ENCODE peak calls at places on chromosomes 6 and 20, in eight cellular contexts. P, E, Q, S, T, H, I and U are unnamed samples.

GRCh38 chr20:35462351-35462750 is 7.0 kb downstream of the CEP250 start:
- DNase-seq in I (no peak), H (no peak), S (no peak), E (no peak), T (no peak), P (no peak), Q (no peak), U (no peak)

GRCh38 chr20:62732356-62732755 is 23.7 kb downstream of the NTSR1 start:
- DNase-seq in I (no peak), T (no peak), S (no peak), P (no peak), H (no peak), E (no peak), Q (no peak), U (no peak)

GRCh38 chr20:20843982-20844381 is 131.5 kb upstream of the RALGAPA2 start:
- DNase-seq in S (no peak), I (no peak), T (no peak), H (peak; percentile 56), E (no peak), Q (no peak), P (no peak), U (no peak)

GRCh38 chr6:133062702-133063319 is 178.3 kb upstream of the EYA4 start:
- DNase-seq in E (no peak), I (peak; percentile 24), P (no peak), S (no peak), Q (no peak), H (no peak), T (no peak), U (no peak)

GRCh38 chr20:32019156-32019510 is 8.9 kb downstream of the CCM2L start:
- DNase-seq in E (no peak), I (no peak), T (no peak), P (no peak), Q (no peak), H (no peak), S (peak; percentile 43), U (no peak)

GRCh38 chr6:22248513-22249308 is 48.1 kb downstream of the PRL start:
- DNase-seq in I (peak; percentile 80), H (no peak), Q (no peak), T (no peak), E (no peak), P (no peak), S (no peak), U (no peak)

GRCh38 chr6:43972179-43972914 is 154.9 kb downstream of the MRPL14 start:
- DNase-seq in P (peak; percentile 49), E (no peak), I (no peak), T (no peak), S (no peak), H (peak; percentile 23), Q (no peak), U (no peak)

GRCh38 chr6:2739335-2739734 is 11.4 kb downstream of the MYLK4 start:
- DNase-seq in T (no peak), P (no peak), H (no peak), I (no peak), Q (no peak), E (no peak), S (no peak), U (no peak)

GRCh38 chr20:54668271-54669053 is 193.1 kb downstream of the DOK5 start:
- DNase-seq in Q (no peak), S (no peak), P (no peak), E (no peak), I (peak; percentile 39), H (no peak), T (no peak), U (no peak)

GRCh38 chr6:26439151-26439550 is 1.2 kb upstream of the BTN3A3 start:
- DNase-seq in H (no peak), I (no peak), P (no peak), T (no peak), Q (no peak), S (no peak), E (no peak), U (peak; percentile 52)

GRCh38 chr6:26436018-26436417 is 4.3 kb upstream of the BTN3A3 start:
- DNase-seq in T (no peak), P (no peak), S (no peak), I (no peak), E (no peak), Q (no peak), H (no peak), U (no peak)

GRCh38 chr6:26438000-26438399 is 2.3 kb upstream of the BTN3A3 start:
- DNase-seq in I (no peak), E (no peak), H (no peak), Q (no peak), P (no peak), T (no peak), S (no peak), U (no peak)

GRCh38 chr6:26439552-26440125 is 665 bp upstream of the BTN3A3 start:
- DNase-seq in S (no peak), T (no peak), H (no peak), P (no peak), E (no peak), Q (no peak), I (no peak), U (no peak)

DNA sequence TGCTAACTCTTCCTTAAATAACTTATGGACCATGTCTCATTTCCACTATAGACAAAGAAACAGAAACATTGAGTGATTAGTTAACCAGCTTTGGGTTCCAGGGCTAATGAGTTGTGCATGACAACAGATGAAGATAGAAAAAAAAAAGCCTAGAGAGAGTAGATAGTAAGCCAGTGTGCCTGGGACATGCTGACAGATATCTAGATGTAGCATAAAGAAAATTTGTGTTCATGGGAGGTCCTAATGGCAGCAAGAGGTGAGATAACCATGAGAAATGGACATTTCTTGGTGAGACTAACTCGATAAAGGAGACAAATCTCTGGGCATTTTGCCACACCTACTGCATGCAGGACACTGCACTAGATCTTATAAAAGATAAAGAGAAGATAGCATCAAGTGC is 2.8 kb upstream of the BTN3A3 start:
- DNase-seq in H (no peak), E (no peak), I (no peak), P (no peak), S (no peak), Q (no peak), T (no peak), U (no peak)
- TF ChIP-seq CTCF in H (no peak), E (no peak), I (no peak), P (no peak), S (no peak), Q (no peak), T (no peak), U (no peak)

GRCh38 chr6:148700047-148700712 is 46.6 kb upstream of the UST start:
- DNase-seq in S (no peak), P (no peak), E (no peak), I (peak; percentile 55), Q (no peak), T (no peak), H (no peak), U (no peak)
- H3K4me1 ChIP-seq in S (peaks cover 19% of the 10 kb centered on the region), P (peaks cover 8% of the 10 kb centered on the region), E (peaks cover 11% of the 10 kb centered on the region), I (no peaks in the 10 kb centered on the region), Q (no peaks in the 10 kb centered on the region), T (peaks cover 2% of the 10 kb centered on the region), H (peaks cover 5% of the 10 kb centered on the region), U (no peaks in the 10 kb centered on the region)

GRCh38 chr20:17883592-17884317 is 84.8 kb downstream of the SNX5 start:
- DNase-seq in T (no peak), I (no peak), S (no peak), H (no peak), P (no peak), Q (no peak), E (no peak), U (peak; percentile 29)

GRCh38 chr20:17882065-17882833 is 86.3 kb downstream of the SNX5 start:
- DNase-seq in Q (no peak), H (no peak), I (no peak), S (no peak), T (no peak), P (no peak), E (no peak), U (peak; percentile 41)

GRCh38 chr20:17878912-17879602 is 89.5 kb downstream of the SNX5 start:
- DNase-seq in I (no peak), S (no peak), H (no peak), Q (no peak), P (no peak), T (no peak), E (no peak), U (peak; percentile 49)

GRCh38 chr20:17882834-17883591 is 85.6 kb downstream of the SNX5 start:
- DNase-seq in H (no peak), S (no peak), I (no peak), P (no peak), T (no peak), Q (no peak), E (no peak), U (peak; percentile 25)

GRCh38 chr20:17881741-17882064 is 86.9 kb downstream of the SNX5 start:
- DNase-seq in E (no peak), P (no peak), I (no peak), T (no peak), Q (no peak), H (no peak), S (no peak), U (no peak)
- H3K27ac ChIP-seq in E (no peak overlapping the region), P (no peak overlapping the region), I (no peak overlapping the region), T (no peak overlapping the region), Q (no peak overlapping the region), H (no peak overlapping the region), S (no peak overlapping the region), U (no peak overlapping the region)

DNA sequence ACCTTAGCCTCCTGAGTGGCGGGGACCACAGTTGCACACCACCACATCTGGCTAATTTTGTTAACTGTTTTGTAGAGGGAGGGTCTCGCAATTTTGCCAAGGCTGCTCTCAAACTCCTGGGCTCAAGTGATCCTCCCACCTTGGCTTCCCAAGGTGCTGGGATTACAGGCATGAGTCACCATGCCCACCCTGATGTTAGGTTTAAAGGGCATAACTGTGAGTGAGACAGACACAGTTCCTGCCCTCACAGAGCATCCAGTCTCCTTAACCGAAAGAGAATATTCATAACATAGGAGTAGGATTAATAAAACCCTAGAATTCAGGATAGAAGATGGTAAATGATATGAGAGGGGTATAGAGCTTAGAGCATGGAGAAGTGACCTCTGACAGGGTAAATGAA is 3.1 kb upstream of the SPATA2 start:
- DNase-seq in S (no peak), P (no peak), E (no peak), I (no peak), H (no peak), T (no peak), Q (no peak), U (no peak)
- TF ChIP-seq CTCF in S (no peak), P (no peak), E (no peak), I (no peak), H (no peak), T (no peak), Q (no peak), U (no peak)

GRCh38 chr6:42338573-42339218 is 113.0 kb downstream of the TRERF1 start:
- DNase-seq in T (peak; percentile 91), Q (no peak), E (no peak), I (peak; percentile 94), H (no peak), P (no peak), S (no peak), U (peak; percentile 29)
- H3K4me1 ChIP-seq in T (peaks cover 43% of the 10 kb centered on the region), Q (no peaks in the 10 kb centered on the region), E (no peaks in the 10 kb centered on the region), I (peaks cover 7% of the 10 kb centered on the region), H (no peaks in the 10 kb centered on the region), P (no peaks in the 10 kb centered on the region), S (no peaks in the 10 kb centered on the region), U (no peaks in the 10 kb centered on the region)